ENCODE peak calls at places on chromosomes 4 and X, in seven cellular contexts. B, W, S, F, G, C and M are unnamed samples.

GRCh38 chrX:137431693-137432488 is 134.0 kb upstream of the ZIC3 start:
- DNase-seq in F (no peak), C (no peak), G (no peak), B (no peak), W (peak), S (no peak), M (peak)

GRCh38 chr4:136078971-136079370 is 1453.3 kb downstream of the PCDH18 start:
- DNase-seq in C (no peak), F (no peak), B (no peak), G (peak), S (no peak), W (no peak), M (no peak)

GRCh38 chr4:2271279-2272025 is 9.5 kb upstream of the MXD4 start:
- DNase-seq in B (no peak), S (peak), C (no peak), W (no peak), G (no peak), F (no peak), M (no peak)

GRCh38 chr4:123555500-123556273 is 159.1 kb downstream of the SPRY1 start:
- DNase-seq in F (peak), S (peak), W (no peak), B (peak), G (peak), C (no peak), M (peak)

GRCh38 chr4:82372502-82372873 is 1.3 kb downstream of the HNRNPD start:
- DNase-seq in S (no peak), F (no peak), G (peak), W (peak), B (no peak), C (no peak), M (peak)

GRCh38 chrX:152450076-152450475 is 1.0 kb downstream of the GABRA3 start:
- DNase-seq in C (no peak), G (no peak), F (no peak), S (no peak), B (no peak), W (no peak), M (no peak)

GRCh38 chr4:184526228-184526627 is 51.9 kb upstream of the IRF2 start:
- DNase-seq in C (no peak), W (no peak), F (no peak), G (no peak), S (no peak), B (no peak), M (no peak)

GRCh38 chrX:104469771-104470170 is 96.2 kb upstream of the IL1RAPL2 start:
- DNase-seq in S (no peak), B (no peak), G (no peak), C (no peak), F (no peak), W (peak), M (no peak)

GRCh38 chrX:138847930-138848329 is 136.4 kb upstream of the FGF13 start:
- DNase-seq in F (no peak), G (peak), W (no peak), B (no peak), S (no peak), C (no peak), M (no peak)

GRCh38 chr4:137993232-137993631 is 248.9 kb downstream of the SLC7A11 start:
- DNase-seq in W (no peak), G (peak), F (no peak), S (no peak), B (no peak), C (no peak), M (no peak)

GRCh38 chr4:84529169-84529751 is 30.2 kb upstream of the NKX6-1 start:
- DNase-seq in B (no peak), F (no peak), C (peak), G (peak), W (peak), S (no peak), M (peak)

GRCh38 chr4:71765349-71765748 is 18.5 kb downstream of the GC start:
- DNase-seq in W (no peak), F (no peak), S (no peak), B (no peak), C (no peak), G (no peak), M (no peak)

GRCh38 chrX:25344191-25344936 is 328.6 kb upstream of the ARX start:
- DNase-seq in F (no peak), W (peak), S (no peak), B (no peak), C (no peak), G (peak), M (no peak)

GRCh38 chr4:4637710-4638109 is 95.9 kb upstream of the STX18 start:
- DNase-seq in F (no peak), B (no peak), C (peak), G (peak), S (no peak), W (no peak), M (no peak)

GRCh38 chrX:10048076-10048475 is 80.9 kb downstream of the CLDN34 start:
- DNase-seq in G (no peak), F (no peak), C (no peak), S (no peak), W (peak), B (no peak), M (no peak)

GRCh38 chrX:152313529-152314302 is 137.4 kb downstream of the GABRA3 start:
- DNase-seq in W (no peak), S (no peak), C (no peak), F (no peak), G (no peak), B (no peak), M (no peak)

GRCh38 chrX:7346021-7346420 is 198.1 kb upstream of the PUDP start:
- DNase-seq in F (no peak), S (no peak), C (no peak), G (no peak), W (no peak), B (no peak), M (no peak)

GRCh38 chr4:22942920-22943559 is 250.3 kb downstream of the GBA3 start:
- DNase-seq in B (no peak), F (no peak), G (no peak), S (no peak), W (no peak), C (no peak), M (no peak)

GRCh38 chr4:48899950-48900349 is 6.6 kb downstream of the OCIAD2 start:
- DNase-seq in C (no peak), S (no peak), G (no peak), B (no peak), W (peak), F (no peak), M (no peak)

GRCh38 chr4:183610033-183610432 is 49.0 kb downstream of the RWDD4 start:
- DNase-seq in W (no peak), S (no peak), B (no peak), F (no peak), C (no peak), G (no peak), M (no peak)

GRCh38 chrX:70434914-70435586 is 9.6 kb upstream of the DLG3 start:
- DNase-seq in W (peak), S (no peak), B (no peak), G (no peak), F (no peak), C (peak), M (no peak)

GRCh38 chr4:76749361-76749760 is 148.6 kb downstream of the SOWAHB start:
- DNase-seq in W (no peak), G (no peak), C (no peak), F (no peak), S (no peak), B (no peak), M (no peak)

GRCh38 chrX:66164470-66164869 is 423 bp downstream of the HEPH start:
- DNase-seq in C (no peak), G (no peak), S (no peak), B (no peak), F (no peak), W (peak), M (no peak)

GRCh38 chr4:106614446-106614845 is 245.9 kb upstream of the GIMD1 start:
- DNase-seq in F (no peak), S (no peak), W (no peak), B (no peak), G (peak), C (no peak), M (no peak)

GRCh38 chrX:74923942-74924448 is 1.3 kb downstream of the NEXMIF start:
- DNase-seq in B (no peak), G (no peak), S (peak), W (peak), F (no peak), C (peak), M (peak)

GRCh38 chr4:149914101-149914500 is 98.5 kb upstream of the IQCM start:
- DNase-seq in C (no peak), F (no peak), B (no peak), G (no peak), W (no peak), S (no peak), M (no peak)

GRCh38 chr4:101348367-101348827 is 1.1 kb upstream of the PPP3CA start:
- DNase-seq in F (no peak), C (peak), W (no peak), G (peak), S (no peak), B (no peak), M (no peak)

GRCh38 chr4:144355809-144356757 is 215.6 kb upstream of the GYPA start:
- DNase-seq in F (no peak), B (peak), W (peak), S (no peak), G (peak), C (peak), M (peak)

GRCh38 chrX:152601848-152602616 is 35.7 kb upstream of the GABRQ start:
- DNase-seq in G (peak), B (no peak), S (no peak), W (peak), C (no peak), F (no peak), M (peak)

GRCh38 chr4:41839945-41840854 is 91.7 kb upstream of the PHOX2B start:
- DNase-seq in B (no peak), W (no peak), C (peak), G (peak), F (no peak), S (no peak), M (no peak)

GRCh38 chr4:121358473-121358872 is 22.3 kb downstream of the QRFPR start:
- DNase-seq in W (no peak), C (no peak), B (no peak), F (no peak), G (peak), S (no peak), M (no peak)

GRCh38 chr4:183455431-183456145 is 11.2 kb downstream of the CDKN2AIP start:
- DNase-seq in S (no peak), F (no peak), C (no peak), B (no peak), W (no peak), G (no peak), M (no peak)

GRCh38 chrX:50470103-50471031 is at the start of gene DGKK:
- DNase-seq in C (peak), W (peak), B (no peak), F (no peak), S (peak), G (no peak), M (peak)

GRCh38 chr4:183636488-183636887 is 22.5 kb downstream of the RWDD4 start:
- DNase-seq in W (no peak), F (no peak), C (no peak), S (no peak), B (no peak), G (peak), M (no peak)

GRCh38 chrX:20217279-20217678 is 49.4 kb downstream of the RPS6KA3 start:
- DNase-seq in S (no peak), W (no peak), C (no peak), G (peak), B (no peak), F (no peak), M (no peak)

GRCh38 chr4:1232661-1233621 is 16.0 kb downstream of the CTBP1 start:
- DNase-seq in W (peak), F (no peak), B (no peak), C (no peak), S (peak), G (no peak), M (peak)

GRCh38 chrX:107674480-107675364 is 46.4 kb downstream of the PRPS1 start:
- DNase-seq in G (peak), C (no peak), S (peak), B (no peak), W (no peak), F (no peak), M (peak)

GRCh38 chr4:45566896-45567603 is 556.8 kb downstream of the GABRG1 start:
- DNase-seq in F (no peak), G (no peak), W (no peak), C (no peak), B (no peak), S (peak), M (no peak)

GRCh38 chrX:118049713-118050112 is 66.9 kb downstream of the KLHL13 start:
- DNase-seq in B (no peak), W (no peak), C (no peak), G (peak), S (no peak), F (no peak), M (no peak)

DNA sequence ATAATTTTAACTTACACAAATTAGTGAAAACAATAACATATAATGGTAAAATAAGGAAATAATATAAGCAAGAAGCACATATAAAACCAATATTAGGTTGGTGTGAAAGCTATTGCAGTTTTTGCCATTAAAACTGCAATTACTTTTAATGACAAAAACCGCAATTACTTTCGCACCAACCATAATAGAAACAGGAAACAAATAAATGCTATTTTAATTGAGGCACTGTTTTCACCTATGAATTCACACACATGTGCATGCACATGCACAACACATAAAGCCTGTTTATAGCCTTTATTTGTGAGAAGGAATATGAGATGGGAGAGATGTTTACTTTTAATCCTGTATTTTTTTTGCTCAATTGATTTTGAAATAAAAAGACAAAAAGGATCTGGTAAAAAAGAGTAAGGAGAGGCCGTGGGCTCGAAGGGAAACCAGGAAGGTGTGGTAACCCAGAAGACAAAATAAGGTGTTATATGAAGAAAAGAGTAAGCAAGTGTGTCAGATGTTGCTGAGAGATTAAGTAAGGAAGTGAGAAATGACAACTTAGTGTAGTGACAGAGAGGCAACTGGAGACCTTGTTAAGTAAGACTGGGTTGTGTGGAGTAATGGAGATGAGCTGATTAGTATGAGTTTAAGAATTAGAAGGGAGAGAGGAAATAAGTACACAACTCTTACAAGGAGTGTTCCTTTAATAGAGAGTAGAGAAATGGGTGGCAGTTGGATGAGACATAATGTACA is 69.0 kb downstream of the KLHL13 start:
- DNase-seq in W (no peak), S (no peak), C (no peak), B (no peak), F (no peak), G (no peak), M (no peak)
- TF ChIP-seq CTCF in W (no peak), S (no peak), C (no peak), B (no peak), F (no peak), G (no peak), M (no peak)

DNA sequence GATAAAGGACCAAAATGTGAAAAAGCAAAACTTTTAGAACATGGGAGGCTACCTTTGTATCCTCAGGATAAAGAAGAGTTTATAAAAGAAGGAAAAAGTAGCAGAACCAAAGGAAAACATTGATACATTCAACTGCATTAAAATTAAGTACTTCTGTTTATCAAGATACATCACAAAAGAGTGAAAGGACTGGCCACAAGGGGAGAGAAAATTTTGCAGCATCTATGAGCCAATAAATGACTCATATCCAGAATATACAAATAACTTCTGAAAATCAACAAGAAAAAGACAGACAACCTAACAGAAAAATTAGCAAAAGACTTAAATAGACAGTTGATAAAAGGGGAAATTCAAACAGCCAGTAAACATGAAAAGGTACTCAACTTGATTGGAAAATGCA is 177.1 kb downstream of the RBMX2 start:
- DNase-seq in G (no peak), B (no peak), S (no peak), F (no peak), W (no peak), C (no peak), M (no peak)
- TF ChIP-seq CTCF in G (no peak), B (no peak), S (no peak), F (no peak), W (no peak), C (no peak), M (no peak)

DNA sequence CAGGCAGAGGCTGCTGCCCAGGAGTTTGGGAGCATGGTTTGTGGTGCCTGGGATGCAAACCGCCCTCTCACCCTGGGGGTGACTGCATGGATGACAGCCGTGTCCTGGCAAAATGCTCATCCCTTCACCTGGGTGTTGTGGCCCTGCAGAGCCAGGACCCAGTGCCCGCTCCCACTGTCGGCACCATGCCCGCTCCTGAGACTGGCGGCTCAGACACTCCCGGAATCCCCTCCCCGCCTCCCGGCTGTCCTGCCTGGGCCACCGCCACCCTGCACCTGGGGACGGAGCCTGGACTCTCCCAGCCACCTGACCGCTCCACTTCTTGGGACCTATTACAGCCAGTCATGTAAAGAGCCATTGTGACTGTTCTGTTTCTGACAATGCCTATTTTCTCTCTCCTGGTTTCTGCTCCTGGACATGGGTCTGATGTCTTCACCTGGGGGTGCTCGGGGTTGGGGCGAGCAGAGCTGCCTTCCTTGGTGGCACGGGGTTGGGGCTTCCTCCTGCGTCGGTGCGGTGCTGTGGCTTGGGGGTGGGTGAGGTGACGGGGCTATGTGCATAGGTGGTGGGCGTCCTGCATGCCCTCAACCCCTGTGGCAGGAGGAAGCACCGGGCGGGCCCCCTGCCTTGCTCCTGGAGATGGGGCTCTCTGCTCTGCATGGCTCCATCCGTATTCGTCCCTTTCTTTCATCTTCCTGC is 30.9 kb downstream of the LRPAP1 start:
- DNase-seq in F (no peak), W (no peak), S (no peak), G (no peak), C (no peak), B (no peak), M (no peak)
- TF ChIP-seq CTCF in F (no peak), W (no peak), S (no peak), G (no peak), C (no peak), B (no peak), M (no peak)

GRCh38 chr4:139082750-139083532 is 67.4 kb downstream of the NOCT start:
- DNase-seq in W (peak), C (peak), S (peak), F (peak), B (peak), G (peak), M (peak)
- TF ChIP-seq CTCF in W (no peak), C (no peak), S (no peak), F (no peak), B (no peak), G (no peak), M (no peak)